ENCODE peak calls at places on chromosomes 4 and X, in four cellular contexts. M, D, E and V are unnamed samples.

GRCh38 chrX:96692454-96692853 is 7.8 kb downstream of the DIAPH2 start:
- DNase-seq in M (no peak), D (no peak), E (no peak), V (no peak)

GRCh38 chr4:173415092-173415491 is 16.2 kb upstream of the SCRG1 start:
- DNase-seq in M (no peak), D (no peak), E (no peak), V (no peak)

GRCh38 chr4:165136529-165136928 is 23.9 kb upstream of the TMEM192 start:
- DNase-seq in M (no peak), D (no peak), E (no peak), V (no peak)

GRCh38 chr4:24630937-24631336 is 46.6 kb upstream of the DHX15 start:
- DNase-seq in M (no peak), D (no peak), E (no peak), V (no peak)

GRCh38 chr4:153257151-153257620 is 52.9 kb downstream of the TRIM2 start:
- DNase-seq in M (peak), D (peak), E (peak), V (no peak)

GRCh38 chr4:16240300-16240699 is 14.0 kb upstream of the TAPT1 start:
- DNase-seq in M (no peak), D (no peak), E (no peak), V (no peak)

GRCh38 chr4:183876268-183876934 is 28.7 kb upstream of the STOX2 start:
- DNase-seq in M (peak), D (no peak), E (no peak), V (peak)

GRCh38 chr4:173381610-173382009 is 10.9 kb downstream of the SAP30 start:
- DNase-seq in M (no peak), D (no peak), E (no peak), V (no peak)

GRCh38 chr4:144831971-144832370 is 186.0 kb downstream of the HHIP start:
- DNase-seq in M (no peak), D (no peak), E (no peak), V (no peak)

GRCh38 chr4:165489786-165490185 is 111.0 kb downstream of the CPE start:
- DNase-seq in M (no peak), D (no peak), E (no peak), V (no peak)

GRCh38 chrX:38750551-38750950 is 50.7 kb upstream of the MID1IP1 start:
- DNase-seq in M (no peak), D (no peak), E (no peak), V (no peak)

GRCh38 chr4:158850800-158851644 is 82.2 kb downstream of the FNIP2 start:
- DNase-seq in M (peak), D (peak), E (no peak), V (no peak)

DNA sequence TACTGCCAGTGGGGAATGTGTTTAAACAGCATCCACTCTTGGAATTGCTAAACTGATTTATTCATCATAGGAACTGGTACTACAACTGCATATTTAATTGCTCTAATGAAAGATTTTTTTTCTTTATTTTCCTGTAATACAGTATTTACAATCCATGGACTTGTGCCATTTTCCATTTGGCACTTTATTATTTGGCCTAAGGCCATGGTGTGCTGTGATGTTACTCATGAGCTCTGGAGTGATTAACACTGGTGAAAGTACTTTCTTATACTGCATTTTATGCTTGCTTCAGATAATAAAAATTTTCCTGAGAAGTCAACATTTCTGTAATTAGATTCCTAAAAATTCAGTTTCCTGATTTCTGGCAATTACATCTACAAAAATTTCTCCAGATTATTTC is 69.7 kb upstream of the NUDT6 start:
- DNase-seq in M (no peak), D (no peak), E (no peak), V (no peak)
- TF ChIP-seq CTCF in M (no peak), D (no peak), E (no peak), V (no peak)

DNA sequence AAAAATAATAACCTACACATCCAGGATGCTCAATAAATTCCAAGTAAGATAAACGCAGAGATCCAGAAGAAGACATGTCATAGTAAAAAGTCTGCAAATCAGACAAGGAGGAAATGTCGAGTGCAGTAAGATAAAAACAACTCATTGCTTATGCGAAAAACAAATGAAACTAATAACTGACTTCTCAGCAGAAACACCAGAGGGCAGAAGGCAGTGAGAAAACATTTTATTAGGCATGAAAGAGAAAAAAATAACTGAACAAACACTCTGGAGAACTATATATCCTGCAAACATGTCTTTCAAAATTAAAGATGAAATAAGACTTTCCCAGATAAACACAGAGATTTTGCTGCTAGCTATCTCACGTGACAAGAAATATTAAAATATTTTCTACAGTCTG is 201.3 kb upstream of the CTSO start:
- DNase-seq in M (no peak), D (no peak), E (no peak), V (no peak)
- TF ChIP-seq CTCF in M (peak), D (no peak), E (no peak), V (no peak)

DNA sequence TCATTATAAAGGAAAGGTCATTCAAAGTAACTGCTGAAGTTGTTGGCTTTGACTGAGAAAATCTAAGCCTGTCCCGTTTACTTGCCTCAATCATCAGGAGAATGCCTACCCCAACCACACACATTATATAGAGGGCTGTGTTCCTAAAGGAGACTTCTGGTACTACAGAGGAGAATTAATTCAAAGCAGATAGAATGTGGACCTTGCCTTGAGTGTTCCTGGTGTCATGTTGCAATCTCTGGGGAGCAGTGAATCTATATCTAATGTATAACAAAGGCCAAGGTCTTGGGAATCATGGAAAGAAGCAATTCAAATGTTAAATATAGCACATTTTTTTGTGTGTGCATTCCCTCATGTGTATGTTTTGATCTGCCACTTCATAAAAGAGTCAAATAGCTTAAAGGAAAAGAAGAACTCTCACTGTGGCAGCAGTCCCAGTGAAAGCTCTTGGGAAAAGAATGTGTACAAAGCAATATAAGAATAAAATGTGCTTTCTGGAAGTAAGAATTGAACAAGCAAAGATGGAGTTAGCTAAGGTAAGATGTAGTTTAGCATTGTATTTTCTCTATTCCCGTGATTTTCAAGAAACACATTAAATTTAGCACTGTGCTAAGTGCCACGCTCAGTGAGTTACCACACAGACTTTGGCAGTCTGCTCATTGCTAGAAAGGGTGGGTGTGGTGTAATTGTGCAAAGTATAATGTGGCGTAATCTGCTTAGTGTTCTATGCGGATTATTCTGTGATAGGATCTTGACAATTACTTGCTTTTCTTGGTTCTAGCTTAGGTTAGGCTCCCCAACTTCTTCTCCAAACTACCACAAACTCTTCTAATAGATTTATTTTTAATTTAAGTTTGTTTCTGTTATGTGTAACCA is 13.7 kb downstream of the ADH6 start:
- DNase-seq in M (peak), D (no peak), E (no peak), V (no peak)
- TF ChIP-seq CTCF in M (no peak), D (no peak), E (no peak), V (no peak)

GRCh38 chrX:135384161-135384836 is 37.4 kb upstream of the SMIM10L2A start:
- DNase-seq in M (no peak), D (no peak), E (no peak), V (no peak)

GRCh38 chrX:135383249-135383648 is 38.5 kb upstream of the SMIM10L2A start:
- DNase-seq in M (no peak), D (no peak), E (no peak), V (no peak)

DNA sequence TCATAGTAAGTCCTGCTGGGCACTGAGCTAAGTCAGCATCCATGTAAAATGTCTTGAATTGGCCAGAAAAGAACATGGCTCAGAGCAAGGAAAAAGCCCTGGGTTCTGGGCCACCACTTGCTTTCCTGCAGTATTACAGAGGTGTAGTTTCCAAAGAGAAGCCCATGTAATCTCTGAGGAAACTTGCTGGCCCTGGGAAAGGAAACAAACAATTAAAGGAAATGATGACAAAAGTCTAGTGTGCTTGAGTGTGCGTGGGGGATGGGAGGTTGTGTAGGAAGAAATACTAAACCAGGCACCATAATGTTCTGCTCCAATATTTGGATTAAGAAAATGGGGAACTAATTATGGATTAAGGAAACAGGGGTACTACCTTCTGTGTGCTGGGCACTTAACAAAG is 39.5 kb upstream of the SMIM10L2A start:
- DNase-seq in M (no peak), D (no peak), E (no peak), V (no peak)
- TF ChIP-seq CTCF in M (no peak), D (no peak), E (no peak), V (no peak)

GRCh38 chr4:26238782-26239647 is 81.8 kb upstream of the RBPJ start:
- DNase-seq in M (peak), D (no peak), E (no peak), V (peak)

GRCh38 chr4:26237916-26238315 is 82.9 kb upstream of the RBPJ start:
- DNase-seq in M (no peak), D (no peak), E (no peak), V (no peak)

GRCh38 chr4:26238426-26238781 is 82.4 kb upstream of the RBPJ start:
- DNase-seq in M (no peak), D (no peak), E (no peak), V (no peak)

GRCh38 chr4:26233350-26233749 is 87.5 kb upstream of the RBPJ start:
- DNase-seq in M (no peak), D (no peak), E (no peak), V (no peak)

DNA sequence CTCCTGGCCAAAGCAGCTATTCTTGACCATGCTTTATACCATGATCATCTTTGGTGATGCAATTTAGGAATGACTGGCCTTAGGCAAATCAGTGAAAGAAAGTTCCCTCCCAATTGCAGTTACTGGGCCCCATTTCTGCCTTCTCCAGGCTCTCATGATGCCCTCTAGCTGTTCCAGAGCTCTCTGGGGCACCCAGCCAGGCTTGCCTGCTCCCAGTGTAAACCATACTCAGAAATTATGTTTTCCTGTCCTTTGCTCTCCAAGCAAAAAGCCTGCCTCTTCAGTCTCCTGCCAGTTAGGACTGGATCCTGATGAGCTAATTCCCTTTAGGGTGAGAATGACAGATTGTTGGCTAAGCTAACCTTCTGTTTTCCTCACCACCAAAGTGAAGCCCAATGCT is 85.3 kb upstream of the RBPJ start:
- DNase-seq in M (peak), D (no peak), E (no peak), V (peak)
- TF ChIP-seq CTCF in M (peak), D (no peak), E (no peak), V (no peak)

GRCh38 chrX:30888526-30889146 is 418 bp downstream of the TAB3 start:
- DNase-seq in M (no peak), D (no peak), E (peak), V (no peak)
- TF ChIP-seq CTCF in M (no peak), D (no peak), E (no peak), V (no peak)

GRCh38 chr4:176377705-176378302 is 58.0 kb downstream of the SPCS3 start:
- DNase-seq in M (peak), D (peak), E (no peak), V (no peak)

GRCh38 chr4:176380352-176381157 is 60.8 kb downstream of the SPCS3 start:
- DNase-seq in M (no peak), D (no peak), E (no peak), V (no peak)

GRCh38 chr4:176376032-176376614 is 56.4 kb downstream of the SPCS3 start:
- DNase-seq in M (peak), D (peak), E (no peak), V (no peak)
- TF ChIP-seq CTCF in M (peak), D (peak), E (no peak), V (peak)

DNA sequence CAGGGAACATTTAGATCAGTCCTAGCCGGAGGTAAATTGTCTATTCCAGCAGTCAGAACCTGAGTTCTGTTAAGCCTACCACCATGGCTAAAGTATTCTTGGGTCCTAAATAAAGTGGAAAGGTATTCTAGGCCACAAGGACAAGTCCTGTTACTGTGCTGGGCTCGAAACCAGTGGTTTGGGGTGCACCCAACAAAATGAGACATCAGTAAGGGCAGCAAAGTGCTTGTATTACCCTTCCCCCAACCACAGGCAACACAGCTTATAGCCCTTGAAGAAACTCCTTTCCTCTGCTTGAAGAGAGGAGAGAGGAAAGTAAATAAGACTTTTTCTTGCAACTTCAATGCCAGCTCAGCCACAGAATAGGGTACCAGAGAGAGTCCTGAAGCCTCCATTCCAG is 1345.6 kb downstream of the PCDH18 start:
- DNase-seq in M (no peak), D (no peak), E (no peak), V (no peak)
- TF ChIP-seq CTCF in M (no peak), D (no peak), E (no peak), V (no peak)

GRCh38 chrX:100883654-100884053 is 9.5 kb upstream of the NOX1 start:
- DNase-seq in M (no peak), D (no peak), E (no peak), V (no peak)
- TF ChIP-seq CTCF in M (no peak), D (no peak), E (no peak), V (no peak)